ENCODE peak calls at places on chromosomes 13 and 19, in five cellular contexts. B is iPS DF 6.9; F is dorsolateral prefrontal cortex; H is psoas muscle; R is naive thymus-derived CD4-positive, alpha-beta T cell. T is an unnamed sample.

GRCh38 chr19:38736413-38737280 is 7.6 kb downstream of the CAPN12 start:
- DNase-seq in R (peak; percentile 69), F (no peak), H (no peak), B (no peak), T (no peak)

GRCh38 chr19:11821474-11821873 is 7.4 kb downstream of the ZNF440 start:
- DNase-seq in B (no peak), F (peak; percentile 56), H (no peak), R (no peak), T (no peak)

GRCh38 chr19:7119582-7119981 is 50.1 kb downstream of the ZNF557 start:
- DNase-seq in H (no peak), F (no peak), R (no peak), B (no peak), T (no peak)

GRCh38 chr13:31049083-31049482 is 112.6 kb downstream of the HSPH1 start:
- DNase-seq in R (no peak), F (no peak), H (no peak), B (no peak), T (no peak)

GRCh38 chr19:39385629-39386411 is 5.1 kb downstream of the PAF1 start:
- DNase-seq in R (no peak), B (no peak), F (peak; percentile 57), H (no peak), T (no peak)

GRCh38 chr19:29467824-29468401 is 57.9 kb upstream of the VSTM2B start:
- DNase-seq in B (no peak), F (no peak), H (no peak), R (no peak), T (peak; percentile 25)

GRCh38 chr13:114227528-114227927 is 7.2 kb upstream of the CDC16 start:
- DNase-seq in B (no peak), R (no peak), H (no peak), F (no peak), T (no peak)

GRCh38 chr13:43244482-43244881 is 221.1 kb downstream of the DNAJC15 start:
- DNase-seq in F (no peak), H (no peak), R (no peak), B (no peak), T (no peak)

GRCh38 chr19:4705413-4706131 is 18.1 kb downstream of the DPP9 start:
- DNase-seq in B (no peak), F (no peak), H (no peak), R (no peak), T (no peak)

GRCh38 chr13:51865838-51866237 is 4.1 kb downstream of the CCDC70 start:
- DNase-seq in F (no peak), B (no peak), H (no peak), R (no peak), T (no peak)

GRCh38 chr19:1752757-1753728 is at the start of gene ONECUT3:
- DNase-seq in H (no peak), R (no peak), F (no peak), B (no peak), T (no peak)

DNA sequence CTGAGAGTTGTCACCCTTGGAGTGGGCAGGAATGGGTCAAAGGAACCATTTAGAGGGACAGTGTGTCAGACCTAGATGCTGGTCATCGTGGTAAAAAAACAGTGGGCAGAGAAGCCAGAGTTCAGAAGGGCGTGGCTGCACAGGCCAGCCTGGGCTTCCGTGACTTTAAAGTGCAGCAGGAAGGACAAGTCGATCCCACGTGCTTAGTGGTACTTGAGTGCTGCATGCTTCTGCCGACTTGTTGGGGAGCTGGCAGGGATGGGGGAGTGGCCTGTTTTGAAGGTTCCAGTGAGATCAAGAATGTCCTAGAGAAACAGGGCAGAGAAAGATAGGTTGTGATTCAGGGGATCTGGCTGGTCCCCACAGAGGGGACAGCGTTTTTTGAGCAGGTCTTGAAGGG is 17.0 kb downstream of the LYL1 start:
- DNase-seq in B (no peak), F (no peak), H (no peak), R (no peak), T (no peak)
- H3K27ac ChIP-seq in B (no peak overlapping the region), F (peak overlapping the region; percentile 98), H (no peak overlapping the region), R (no peak overlapping the region), T (peak overlapping the region; percentile 35)

GRCh38 chr13:98890186-98890585 is 87.7 kb downstream of the DOCK9 start:
- DNase-seq in H (peak; percentile 31), B (no peak), F (peak; percentile 76), R (peak; percentile 56), T (peak; percentile 69)
- H3K27ac ChIP-seq in H (no peak overlapping the region), B (no peak overlapping the region), F (peak overlapping the region; percentile 48), R (no peak overlapping the region), T (peak overlapping the region; percentile 0)

DNA sequence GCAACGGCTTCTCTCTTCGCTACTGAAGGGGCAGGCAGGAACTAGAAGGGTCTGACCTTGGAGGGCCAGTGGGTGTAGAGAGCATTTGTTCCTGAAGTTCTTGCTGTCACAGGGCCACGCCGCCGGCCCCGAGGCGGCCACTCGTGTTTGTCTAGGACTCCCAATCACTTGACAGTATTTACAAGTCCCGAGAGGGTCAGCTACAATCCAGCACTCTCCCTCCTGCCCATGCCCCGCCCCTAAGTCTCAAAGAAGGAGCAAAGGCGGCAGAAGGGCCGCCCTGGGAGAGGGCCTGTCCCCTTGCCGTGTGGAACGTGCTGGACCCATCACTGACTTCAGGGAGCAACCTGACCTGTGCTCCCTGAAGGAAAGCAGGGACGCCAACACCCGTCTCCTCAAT is 118.5 kb downstream of the STK24 start:
- DNase-seq in H (no peak), F (no peak), R (no peak), B (no peak), T (no peak)
- H3K27ac ChIP-seq in H (no peak overlapping the region), F (peak overlapping the region; percentile 37), R (no peak overlapping the region), B (no peak overlapping the region), T (no peak overlapping the region)

DNA sequence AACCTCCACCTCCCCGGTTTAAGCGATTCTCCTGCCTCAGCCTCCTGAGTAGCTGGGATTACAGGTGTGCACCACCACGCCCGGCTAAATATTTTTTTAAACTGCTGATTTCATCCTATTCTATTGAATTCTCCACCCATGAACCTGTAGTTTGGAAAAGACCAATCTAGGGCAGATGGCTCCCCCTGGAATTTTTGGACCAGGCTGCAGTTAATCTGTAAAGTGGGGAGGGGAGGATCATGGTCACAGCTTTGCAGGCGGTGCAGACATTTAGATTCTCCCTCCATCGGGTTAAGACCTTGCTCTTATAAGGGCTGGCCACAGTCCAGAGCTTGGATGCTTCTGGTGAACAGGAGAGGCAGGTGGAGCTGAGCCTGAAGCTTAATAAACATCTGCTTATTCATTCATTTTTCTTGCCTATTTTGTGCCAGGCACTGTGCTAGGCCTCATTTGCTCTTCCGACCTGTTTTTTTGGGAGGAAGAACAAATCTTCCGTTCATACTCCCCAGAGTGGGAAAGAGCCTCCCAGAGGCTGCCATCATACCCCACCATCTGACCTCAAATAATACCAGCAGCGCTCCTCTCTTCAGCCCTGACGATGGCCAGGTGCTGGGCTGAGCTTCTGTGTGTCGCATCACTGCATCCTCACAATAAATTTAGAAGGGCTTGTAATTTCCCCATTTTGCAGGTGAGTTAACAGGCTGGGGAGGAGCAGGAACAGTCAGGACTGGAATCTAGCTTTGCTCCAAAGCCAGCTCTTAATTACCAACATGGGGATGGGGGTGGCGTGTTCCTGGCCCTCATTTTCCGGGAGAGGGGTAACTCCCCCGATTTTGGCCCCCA is 902 bp upstream of the CCDC106 start:
- DNase-seq in F (no peak), R (no peak), H (no peak), B (no peak), T (peak; percentile 41)
- H3K27ac ChIP-seq in F (peak overlapping the region; percentile 93), R (peak overlapping the region; percentile 76), H (peak overlapping the region; percentile 80), B (no peak overlapping the region), T (peak overlapping the region; percentile 53)

GRCh38 chr19:3408996-3409345 is 42.6 kb downstream of the NFIC start:
- DNase-seq in F (no peak), B (no peak), R (no peak), H (no peak), T (no peak)

GRCh38 chr19:3405261-3405653 is 38.9 kb downstream of the NFIC start:
- DNase-seq in F (no peak), R (no peak), H (no peak), B (no peak), T (no peak)

GRCh38 chr19:3406571-3407111 is 40.3 kb downstream of the NFIC start:
- DNase-seq in H (no peak), B (no peak), R (no peak), F (no peak), T (no peak)

GRCh38 chr19:3409346-3410064 is 43.1 kb downstream of the NFIC start:
- DNase-seq in H (peak; percentile 91), F (no peak), B (no peak), R (no peak), T (no peak)

DNA sequence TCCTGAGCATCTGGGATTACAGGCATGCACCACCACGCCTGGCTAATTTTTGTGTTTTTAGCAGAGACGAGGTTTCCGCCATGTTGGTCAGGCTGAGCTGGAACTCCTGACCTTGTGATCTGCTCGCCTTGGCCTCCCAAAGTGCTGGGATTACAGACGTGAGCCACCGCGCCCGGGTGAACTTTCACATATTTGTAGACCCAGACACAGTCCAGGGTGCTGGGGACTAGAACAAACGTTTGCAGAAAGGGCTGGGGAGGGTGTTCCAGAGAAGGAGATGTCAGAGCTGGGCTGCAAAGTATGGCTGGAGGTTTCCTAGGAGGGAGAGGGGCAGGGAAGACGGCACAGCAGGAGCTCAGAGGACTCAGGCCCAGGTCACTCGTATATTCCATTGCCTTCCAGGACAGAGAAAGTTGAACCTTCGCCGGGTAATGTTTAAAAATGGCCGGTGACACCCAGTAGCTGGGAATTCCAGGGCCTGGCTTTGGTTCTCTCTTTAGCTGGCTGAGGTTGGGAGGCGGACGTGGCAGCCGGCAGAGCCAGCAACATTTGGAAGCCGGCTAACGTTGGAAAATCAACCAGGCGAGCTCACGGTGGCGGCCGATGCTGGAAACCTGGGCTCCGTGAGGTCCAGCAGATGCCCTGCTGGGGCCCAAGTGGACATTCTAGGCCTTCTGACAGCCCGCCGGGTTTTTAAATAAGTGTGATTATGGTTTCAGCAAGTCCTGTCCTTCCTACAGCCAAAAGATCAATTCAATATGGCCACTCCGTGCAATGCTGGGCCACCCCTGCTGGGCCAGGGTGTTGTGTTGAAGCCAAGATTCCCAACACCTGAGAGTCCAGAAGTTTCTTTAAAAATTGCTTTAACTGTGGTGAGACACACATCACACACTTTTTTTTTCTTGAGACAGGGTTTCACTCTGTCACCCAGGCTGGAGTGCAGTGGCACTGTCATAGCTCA is 41.5 kb downstream of the NFIC start:
- DNase-seq in H (peak; percentile 61), B (no peak), R (no peak), F (no peak), T (no peak)
- H3K27ac ChIP-seq in H (peak overlapping the region; percentile 100), B (no peak overlapping the region), R (no peak overlapping the region), F (peak overlapping the region; percentile 100), T (peak overlapping the region; percentile 79)

GRCh38 chr13:72960541-72960940 is 98.3 kb upstream of the KLF5 start:
- DNase-seq in R (no peak), B (no peak), F (no peak), H (no peak), T (no peak)
- H3K27ac ChIP-seq in R (no peak overlapping the region), B (no peak overlapping the region), F (no peak overlapping the region), H (no peak overlapping the region), T (no peak overlapping the region)

DNA sequence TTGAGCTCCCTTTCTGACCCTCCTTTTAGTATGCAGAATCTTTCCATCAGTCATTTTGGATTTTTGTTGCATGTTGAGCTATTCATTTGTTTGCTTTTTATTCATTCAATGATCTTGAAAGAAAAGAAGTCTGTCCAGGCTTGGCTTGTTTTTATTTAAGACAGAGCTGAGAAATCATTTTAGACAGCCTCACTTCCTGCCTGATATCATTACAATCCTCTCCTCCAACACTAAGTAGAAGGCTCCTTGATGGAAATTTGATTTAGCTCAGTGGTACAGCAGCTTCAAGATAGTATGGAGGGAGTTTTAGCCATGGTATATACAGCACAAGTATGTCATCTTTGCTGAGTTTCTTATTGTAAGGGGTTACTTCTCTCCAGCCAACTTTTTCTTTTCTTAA is 28.4 kb downstream of the MBNL2 start:
- DNase-seq in R (no peak), F (no peak), B (no peak), H (no peak), T (no peak)
- H3K27ac ChIP-seq in R (no peak overlapping the region), F (peak overlapping the region; percentile 93), B (no peak overlapping the region), H (peak overlapping the region; percentile 73), T (peak overlapping the region; percentile 69)

T was measured in substantia nigra.